ENCODE peak calls at places on chromosomes 1 and 21, in six cellular contexts. B, F, H, D, W and L are unnamed samples.

GRCh38 chr21:44267655-44268142 is 6.0 kb upstream of the DNMT3L start:
- DNase-seq in B (peak), F (peak), H (no peak), D (peak), W (no peak), L (peak)

GRCh38 chr1:12372180-12372579 is 142.3 kb downstream of the VPS13D start:
- DNase-seq in B (peak), F (no peak), H (no peak), D (no peak), W (no peak), L (no peak)

GRCh38 chr1:62735491-62736171 is 47.4 kb upstream of the DOCK7 start:
- DNase-seq in B (peak), F (no peak), H (no peak), D (no peak), W (no peak), L (no peak)

GRCh38 chr1:233261615-233262168 is 33.8 kb downstream of the PCNX2 start:
- DNase-seq in B (no peak), F (no peak), H (no peak), D (no peak), W (no peak), L (no peak)

GRCh38 chr1:218365600-218365999 is 20.5 kb downstream of the TGFB2 start:
- DNase-seq in B (no peak), F (no peak), H (no peak), D (no peak), W (no peak), L (peak)

GRCh38 chr1:242017580-242018233 is 18.8 kb upstream of the MAP1LC3C start:
- DNase-seq in B (peak), F (peak), H (peak), D (no peak), W (no peak), L (no peak)

GRCh38 chr1:23384312-23385058 is 14.8 kb upstream of the ZNF436 start:
- DNase-seq in B (peak), F (no peak), H (no peak), D (no peak), W (no peak), L (no peak)

GRCh38 chr1:23732363-23733224 is 10.7 kb upstream of the ELOA start:
- DNase-seq in B (peak), F (no peak), H (no peak), D (no peak), W (no peak), L (no peak)

GRCh38 chr1:13543451-13543911 is 29.7 kb upstream of the LRRC38 start:
- DNase-seq in B (no peak), F (no peak), H (no peak), D (no peak), W (no peak), L (peak)

GRCh38 chr1:47374501-47374900 is 40.9 kb downstream of the CMPK1 start:
- DNase-seq in B (no peak), F (no peak), H (no peak), D (no peak), W (no peak), L (no peak)

GRCh38 chr1:197948926-197949899 is 32.0 kb downstream of the LHX9 start:
- DNase-seq in B (no peak), F (peak), H (no peak), D (no peak), W (no peak), L (no peak)

GRCh38 chr1:30920827-30921226 is 12.3 kb upstream of the SDC3 start:
- DNase-seq in B (no peak), F (no peak), H (no peak), D (no peak), W (no peak), L (no peak)

GRCh38 chr1:191839891-191840290 is 318.4 kb upstream of the RGS18 start:
- DNase-seq in B (peak), F (no peak), H (no peak), D (no peak), W (no peak), L (no peak)

GRCh38 chr1:235102993-235103411 is 25.6 kb downstream of the TOMM20 start:
- DNase-seq in B (no peak), F (peak), H (no peak), D (no peak), W (no peak), L (no peak)

GRCh38 chr1:22257286-22258275 is 114.7 kb upstream of the WNT4 start:
- DNase-seq in B (peak), F (no peak), H (peak), D (peak), W (peak), L (no peak)

GRCh38 chr1:29227511-29227910 is 3.2 kb downstream of the MECR start:
- DNase-seq in B (peak), F (no peak), H (no peak), D (no peak), W (no peak), L (no peak)

GRCh38 chr1:156664949-156665411 is 12.2 kb downstream of the NES start:
- DNase-seq in B (no peak), F (no peak), H (no peak), D (peak), W (no peak), L (peak)

GRCh38 chr1:46180082-46180616 is 3.9 kb upstream of the P3R3URF start:
- DNase-seq in B (peak), F (no peak), H (peak), D (peak), W (no peak), L (peak)

GRCh38 chr1:156371553-156372264 is 2.7 kb downstream of the RHBG start:
- DNase-seq in B (peak), F (no peak), H (peak), D (no peak), W (no peak), L (peak)

GRCh38 chr1:30322859-30323257 is 400.5 kb downstream of the MATN1 start:
- DNase-seq in B (no peak), F (no peak), H (no peak), D (no peak), W (no peak), L (no peak)

GRCh38 chr1:31111290-31111951 is 45.9 kb upstream of the PUM1 start:
- DNase-seq in B (peak), F (no peak), H (peak), D (peak), W (no peak), L (peak)

GRCh38 chr21:44653123-44653522 is 1.3 kb downstream of the KRTAP12-4 start:
- DNase-seq in B (no peak), F (no peak), H (no peak), D (peak), W (no peak), L (no peak)

GRCh38 chr1:39509360-39510009 is 18.0 kb downstream of the BMP8A start:
- DNase-seq in B (no peak), F (no peak), H (no peak), D (no peak), W (no peak), L (peak)

GRCh38 chr1:236952279-236953003 is 51.8 kb downstream of the MT1HL1 start:
- DNase-seq in B (no peak), F (no peak), H (no peak), D (no peak), W (no peak), L (no peak)

GRCh38 chr1:158547533-158547932 is 6.7 kb downstream of the OR6Y1 start:
- DNase-seq in B (no peak), F (no peak), H (no peak), D (no peak), W (no peak), L (no peak)

GRCh38 chr1:172136925-172137324 is 283.6 kb upstream of the C1orf105 start:
- DNase-seq in B (no peak), F (no peak), H (no peak), D (no peak), W (no peak), L (no peak)

GRCh38 chr1:172137703-172138102 is 282.8 kb upstream of the C1orf105 start:
- DNase-seq in B (no peak), F (no peak), H (no peak), D (no peak), W (no peak), L (no peak)

GRCh38 chr1:172135923-172136610 is 284.4 kb upstream of the C1orf105 start:
- DNase-seq in B (peak), F (no peak), H (no peak), D (no peak), W (no peak), L (peak)

GRCh38 chr1:172141351-172142000 is 279.0 kb upstream of the C1orf105 start:
- DNase-seq in B (no peak), F (no peak), H (no peak), D (no peak), W (no peak), L (no peak)

GRCh38 chr1:172138636-172139035 is 281.8 kb upstream of the C1orf105 start:
- DNase-seq in B (no peak), F (no peak), H (no peak), D (no peak), W (no peak), L (no peak)
- H3K4me3 ChIP-seq in B (no peak), F (no peak), H (no peak), D (no peak), W (no peak), L (peak)

DNA sequence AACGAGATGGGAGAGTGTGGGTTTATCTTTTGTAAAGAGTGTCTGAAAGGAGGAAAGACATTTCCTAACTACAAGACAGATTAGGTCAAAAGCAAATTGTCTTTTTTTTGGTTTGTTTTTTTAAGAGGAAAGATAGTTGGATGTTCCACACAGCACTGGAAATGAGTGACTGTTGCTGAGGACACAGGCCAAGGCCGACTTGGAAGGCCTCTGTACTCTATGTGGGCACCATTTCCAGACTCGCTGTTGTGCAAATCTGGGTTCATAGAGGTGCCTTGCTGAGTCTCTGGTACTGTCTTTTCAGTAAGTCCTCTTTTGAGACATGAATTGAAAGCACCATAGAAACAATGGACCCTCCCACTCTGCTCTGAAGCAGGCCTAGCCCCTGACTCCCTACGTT is 100.6 kb downstream of the GABPA start:
- DNase-seq in B (no peak), F (no peak), H (no peak), D (no peak), W (no peak), L (no peak)
- H3K27ac ChIP-seq in B (no peak), F (no peak), H (no peak), D (no peak), W (no peak), L (no peak)

DNA sequence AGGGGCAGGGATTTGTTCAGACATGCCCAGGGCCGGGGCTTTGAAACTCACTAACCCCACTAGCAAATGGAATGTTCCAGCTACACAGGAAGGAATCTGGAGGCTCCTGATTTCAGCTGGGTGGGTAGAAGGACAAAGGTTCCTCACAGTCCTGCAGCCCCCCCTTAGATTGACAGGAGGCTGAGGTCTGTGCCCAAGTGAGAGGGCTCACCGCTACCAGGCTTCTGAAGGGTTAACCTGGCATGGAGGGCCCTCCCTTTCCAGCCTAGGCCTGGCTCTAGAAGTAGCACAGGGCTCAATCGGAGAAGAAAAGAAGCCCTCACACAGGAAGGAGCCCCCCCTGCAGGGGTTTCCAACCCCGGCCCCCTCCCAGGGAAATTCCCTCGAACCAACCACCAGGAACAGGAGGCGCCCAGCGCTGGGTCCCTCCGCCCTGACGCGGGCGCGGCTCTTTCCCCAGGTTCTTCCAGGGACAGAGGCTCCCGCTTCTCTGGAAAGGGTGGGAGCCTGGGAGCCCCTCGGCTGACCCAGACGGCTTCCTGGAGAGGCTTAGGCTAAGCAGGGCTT is 3.3 kb downstream of the EPHA2 start:
- DNase-seq in B (no peak), F (no peak), H (no peak), D (no peak), W (no peak), L (peak)
- H3K4me3 ChIP-seq in B (peak), F (no peak), H (peak), D (peak), W (peak), L (no peak)

DNA sequence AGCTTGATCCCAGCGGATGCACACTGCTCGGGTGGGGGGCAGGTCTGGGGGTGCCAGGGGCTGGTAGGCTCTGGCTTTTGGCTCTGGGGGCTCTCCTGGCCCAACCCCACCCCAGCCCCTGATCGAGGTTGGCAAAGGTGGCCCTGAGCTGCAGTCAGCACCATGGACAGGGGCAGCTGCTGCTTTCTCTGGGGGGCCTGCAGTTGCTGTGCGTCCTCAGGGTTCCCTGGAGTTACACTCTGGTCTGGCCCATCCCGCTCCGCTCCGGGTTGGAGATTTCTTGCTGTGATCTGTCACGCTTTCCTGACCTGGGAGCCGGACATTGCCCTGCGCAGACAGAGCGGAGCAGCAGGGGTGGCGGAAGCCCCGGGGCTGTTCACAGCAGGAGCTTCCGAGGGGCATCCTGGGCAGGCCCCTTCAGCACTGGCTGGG is 8.0 kb upstream of the PLCH2 start:
- DNase-seq in B (peak), F (peak), H (no peak), D (no peak), W (no peak), L (peak)
- H3K27ac ChIP-seq in B (no peak), F (no peak), H (no peak), D (no peak), W (no peak), L (no peak)

DNA sequence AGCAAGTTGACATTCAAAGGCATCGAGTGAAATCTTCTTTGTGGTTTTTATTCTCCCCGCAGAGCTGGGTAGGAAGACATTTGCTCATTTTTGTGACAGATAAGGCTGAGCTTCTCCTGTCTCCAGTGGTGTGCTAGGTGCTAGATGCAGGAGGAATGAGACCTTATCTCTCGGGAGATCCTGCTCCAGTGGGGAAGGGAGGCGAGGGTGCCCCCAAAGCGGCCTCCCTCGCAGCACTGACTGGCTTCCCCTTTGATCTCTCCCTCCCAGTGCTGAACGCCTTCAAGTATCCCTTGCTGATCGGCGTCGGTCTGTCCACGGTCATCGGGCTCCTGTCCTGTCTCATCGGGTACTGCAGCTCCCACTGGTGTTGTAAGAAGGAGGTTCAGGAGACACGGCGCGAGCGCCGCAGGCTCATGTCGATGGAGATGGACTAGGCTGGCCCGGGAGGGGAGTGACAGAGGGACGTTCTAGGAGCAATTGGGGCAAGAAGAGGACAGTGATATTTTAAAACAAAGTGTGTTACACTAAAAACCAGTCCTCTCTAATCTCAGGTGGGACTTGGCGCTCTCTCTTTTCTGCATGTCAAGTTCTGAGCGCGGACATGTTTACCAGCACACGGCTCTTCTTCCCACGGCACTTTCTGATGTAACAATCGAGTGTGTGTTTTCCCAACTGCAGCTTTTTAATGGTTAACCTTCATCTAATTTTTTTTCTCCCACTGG is 14.9 kb upstream of the CD101 start:
- DNase-seq in B (no peak), F (peak), H (no peak), D (peak), W (no peak), L (no peak)
- H3K4me3 ChIP-seq in B (no peak), F (peak), H (no peak), D (no peak), W (no peak), L (no peak)

GRCh38 chr1:214043167-214043566 is 55.4 kb downstream of the PROX1 start:
- DNase-seq in B (no peak), F (no peak), H (no peak), D (no peak), W (no peak), L (no peak)
- H3K27ac ChIP-seq in B (no peak), F (no peak), H (no peak), D (no peak), W (no peak), L (no peak)

GRCh38 chr21:26850116-26850643 is 5.0 kb upstream of the ADAMTS1 start:
- DNase-seq in B (peak), F (no peak), H (no peak), D (no peak), W (no peak), L (no peak)

GRCh38 chr21:26847951-26848350 is 2.7 kb upstream of the ADAMTS1 start:
- DNase-seq in B (no peak), F (no peak), H (no peak), D (no peak), W (no peak), L (no peak)

GRCh38 chr21:26851109-26851944 is 6.1 kb upstream of the ADAMTS1 start:
- DNase-seq in B (no peak), F (no peak), H (no peak), D (no peak), W (no peak), L (no peak)

GRCh38 chr21:26852422-26852821 is 7.2 kb upstream of the ADAMTS1 start:
- DNase-seq in B (no peak), F (no peak), H (no peak), D (no peak), W (no peak), L (no peak)

DNA sequence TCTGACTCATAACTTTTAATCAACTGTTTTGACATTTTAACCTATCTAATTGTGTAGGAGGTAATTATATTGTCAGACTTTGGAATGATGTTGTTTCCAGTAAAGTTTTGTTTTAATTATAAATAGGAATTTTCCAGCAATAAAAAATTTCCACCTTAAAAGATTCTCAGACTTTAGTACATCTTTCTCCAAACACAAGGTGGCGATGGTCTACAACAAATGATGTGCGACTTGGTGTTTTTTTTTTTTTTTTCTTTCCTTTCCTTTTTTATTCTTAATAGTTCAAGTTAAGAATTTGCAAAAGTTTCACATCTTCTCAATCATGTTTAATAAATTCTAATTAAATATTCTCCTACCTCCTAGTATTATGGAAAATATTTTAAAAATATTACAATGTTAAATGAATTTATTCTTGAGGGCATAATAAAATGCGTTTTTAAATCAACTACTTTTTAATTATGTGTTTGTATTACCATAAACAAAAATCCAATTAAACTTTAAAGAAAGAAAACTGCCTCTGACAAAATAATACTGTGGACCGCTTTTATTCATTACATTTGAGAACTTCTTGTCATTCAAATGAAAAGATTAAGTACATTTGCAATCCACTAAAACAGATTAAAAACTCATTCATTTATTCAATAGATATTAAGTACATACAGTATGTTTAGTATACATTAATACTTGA is 4.4 kb upstream of the ADAMTS1 start:
- DNase-seq in B (peak), F (peak), H (no peak), D (no peak), W (no peak), L (no peak)
- H3K4me3 ChIP-seq in B (no peak), F (no peak), H (no peak), D (no peak), W (no peak), L (no peak)

GRCh38 chr1:230236301-230236700 is 169.3 kb downstream of the GALNT2 start:
- DNase-seq in B (no peak), F (no peak), H (no peak), D (no peak), W (no peak), L (no peak)
- H3K27ac ChIP-seq in B (no peak), F (no peak), H (no peak), D (no peak), W (no peak), L (no peak)

DNA sequence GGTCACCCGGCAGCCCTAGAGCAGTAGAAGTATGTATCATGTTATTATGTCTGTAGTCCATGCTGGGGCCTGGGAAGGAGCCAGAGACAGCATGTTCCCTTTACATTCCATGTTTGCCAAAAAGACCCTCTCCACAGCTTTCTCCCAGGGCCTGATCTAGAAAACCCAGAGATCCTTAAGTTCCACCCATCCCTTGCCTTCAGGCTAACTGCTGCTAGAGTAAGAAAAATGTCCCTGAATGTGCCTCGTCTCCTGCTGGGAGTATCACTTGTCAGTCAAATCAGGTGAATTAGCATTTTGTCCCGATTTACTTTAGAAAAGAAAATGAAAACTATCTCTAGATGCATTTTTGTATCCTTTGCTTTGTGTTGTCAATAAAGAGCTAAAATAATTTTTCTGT is 13.3 kb upstream of the MRPS14 start:
- DNase-seq in B (no peak), F (no peak), H (no peak), D (no peak), W (no peak), L (no peak)
- H3K4me3 ChIP-seq in B (no peak), F (no peak), H (no peak), D (no peak), W (no peak), L (no peak)

GRCh38 chr1:207858806-207859205 is 52.1 kb downstream of the CD34 start:
- DNase-seq in B (no peak), F (no peak), H (no peak), D (no peak), W (no peak), L (no peak)

GRCh38 chr1:207862241-207862787 is 48.6 kb downstream of the CD34 start:
- DNase-seq in B (peak), F (no peak), H (no peak), D (no peak), W (no peak), L (no peak)

GRCh38 chr1:207861442-207862177 is 49.3 kb downstream of the CD34 start:
- DNase-seq in B (no peak), F (peak), H (no peak), D (no peak), W (no peak), L (no peak)

GRCh38 chr1:207858271-207858670 is 52.7 kb downstream of the CD34 start:
- DNase-seq in B (no peak), F (no peak), H (no peak), D (no peak), W (no peak), L (no peak)

GRCh38 chr1:207860531-207860930 is 50.4 kb downstream of the CD34 start:
- DNase-seq in B (no peak), F (no peak), H (no peak), D (no peak), W (no peak), L (no peak)
- H3K27ac ChIP-seq in B (no peak), F (peak), H (no peak), D (no peak), W (no peak), L (no peak)